ENCODE peak calls at places on chromosomes 11 and 22, in ten cellular contexts. L is Peyer's patch; U is EL; R is foreskin keratinocyte; C is CD4-positive, CD25-positive, alpha-beta regulatory T cell; P is cardiac muscle cell; S is NCI-H524; M is activated naive CD8-positive, alpha-beta T cell treated with anti-CD3 and anti-CD28 coated beads, Interleukin-2, amount 10 ng/mL, durations not matched to agents 7 days and 5 days; X is KG1; Z is NCI-H1092 treated with DMSO at 0.1 percent for 48 hours. H is an unnamed sample.
A peak's percentile ranks its signal among the peaks of the same experiment; 100 is the strongest.

GRCh38 chr11:62501432-62501891 is 45.1 kb downstream of the AHNAK start:
- DNase-seq in M (no peak), U (no peak), L (no peak), S (peak; percentile 9), C (no peak), P (peak; percentile 52), X (no peak), R (no peak), Z (peak; percentile 67), H (no peak)

GRCh38 chr11:61725632-61726280 is 26.7 kb upstream of the MYRF start:
- DNase-seq in M (no peak), P (no peak), Z (no peak), U (no peak), C (no peak), R (no peak), X (no peak), L (no peak), S (no peak), H (no peak)

GRCh38 chr11:12158926-12159325 is 48.5 kb downstream of the MICAL2 start:
- DNase-seq in Z (no peak), C (no peak), X (no peak), P (peak; percentile 86), M (no peak), L (no peak), U (no peak), S (no peak), R (no peak), H (no peak)

GRCh38 chr11:6116638-6117037 is 9.2 kb downstream of the OR56B4 start:
- DNase-seq in P (no peak), L (no peak), C (no peak), U (no peak), M (no peak), R (no peak), Z (no peak), S (no peak), X (no peak), H (no peak)

GRCh38 chr22:26845016-26845728 is 187.8 kb downstream of the MIAT start:
- DNase-seq in Z (peak; percentile 22), L (no peak), X (peak; percentile 3), C (no peak), P (no peak), M (no peak), R (no peak), U (no peak), S (peak; percentile 88), H (peak; percentile 3)

GRCh38 chr11:57315491-57315890 is 9.3 kb downstream of the TNKS1BP1 start:
- DNase-seq in Z (peak; percentile 33), M (peak; percentile 54), C (no peak), R (no peak), U (peak; percentile 18), P (no peak), L (no peak), S (no peak), X (peak; percentile 16), H (no peak)

GRCh38 chr11:76615950-76616349 is 54.6 kb downstream of the LRRC32 start:
- DNase-seq in U (peak; percentile 22), C (no peak), L (peak; percentile 59), M (no peak), X (no peak), S (no peak), P (no peak), Z (peak; percentile 53), R (peak; percentile 44), H (no peak)

GRCh38 chr22:32804823-32805585 is 3.5 kb downstream of the TIMP3 start:
- DNase-seq in R (no peak), P (no peak), S (no peak), L (no peak), X (no peak), C (no peak), U (no peak), M (no peak), Z (no peak), H (no peak)

GRCh38 chr11:123174196-123175183 is 20.6 kb downstream of the CLMP start:
- DNase-seq in L (peak; percentile 75), U (peak; percentile 98), C (no peak), X (no peak), R (peak; percentile 84), S (peak; percentile 49), P (no peak), M (no peak), Z (no peak), H (no peak)

GRCh38 chr11:86983071-86983488 is 27.9 kb upstream of the FZD4 start:
- DNase-seq in R (no peak), M (no peak), L (no peak), U (no peak), P (no peak), C (no peak), Z (no peak), X (no peak), S (no peak), H (no peak)

GRCh38 chr22:27991586-27992293 is 72.7 kb upstream of the PITPNB start:
- DNase-seq in L (peak; percentile 37), R (no peak), U (no peak), X (no peak), M (peak; percentile 22), S (no peak), C (no peak), P (no peak), Z (no peak), H (no peak)

GRCh38 chr22:49730656-49731055 is 97.0 kb downstream of the BRD1 start:
- DNase-seq in S (no peak), U (no peak), L (no peak), P (no peak), R (no peak), Z (no peak), X (no peak), C (no peak), M (no peak), H (no peak)